ENCODE peak calls at places on chromosomes 5 and 9, in eight cellular contexts. T is endothelial cell; Z is stimulated activated naive CD4-positive, alpha-beta T cell; N is KBM-7; B is aorta; A is renal cortical epithelial cell; P is H54; D is T1000. V is an unnamed sample.

GRCh38 chr9:122056484-122056883 is 36.6 kb downstream of the TTLL11 start:
- DNase-seq in T (peak; percentile 25), Z (no peak), N (peak; percentile 28), B (no peak), A (no peak), P (peak; percentile 57), D (no peak), V (no peak)

GRCh38 chr5:171492781-171493180 is 73.3 kb downstream of the FGF18 start:
- DNase-seq in T (no peak), Z (no peak), N (no peak), B (no peak), A (no peak), P (no peak), D (no peak), V (no peak)

GRCh38 chr5:149959406-149960236 is 937 bp upstream of the SLC26A2 start:
- DNase-seq in T (peak; percentile 25), Z (peak; percentile 24), N (peak; percentile 65), B (no peak), A (peak; percentile 71), P (no peak), D (no peak), V (no peak)

GRCh38 chr5:160262665-160263064 is 33.4 kb downstream of the FABP6 start:
- DNase-seq in T (peak; percentile 34), Z (no peak), N (peak; percentile 91), B (no peak), A (no peak), P (no peak), D (no peak), V (no peak)

GRCh38 chr9:97858393-97858713 is 5.3 kb downstream of the FOXE1 start:
- DNase-seq in T (no peak), Z (no peak), N (no peak), B (no peak), A (no peak), P (no peak), D (no peak), V (no peak)

GRCh38 chr9:98256632-98257218 is 1.3 kb upstream of the TBC1D2 start:
- DNase-seq in T (no peak), Z (peak; percentile 13), N (peak; percentile 51), B (no peak), A (no peak), P (no peak), D (no peak), V (no peak)

GRCh38 chr9:35760651-35761050 is 6.6 kb upstream of the MSMP start:
- DNase-seq in T (peak; percentile 28), Z (no peak), N (peak; percentile 42), B (peak; percentile 68), A (peak; percentile 48), P (no peak), D (no peak), V (no peak)

GRCh38 chr9:1005043-1005667 is 28.7 kb downstream of the DMRT3 start:
- DNase-seq in T (peak; percentile 42), Z (no peak), N (peak; percentile 66), B (no peak), A (peak; percentile 62), P (peak; percentile 27), D (no peak), V (no peak)

GRCh38 chr9:31119882-31120481 is 1264.5 kb upstream of the ACO1 start:
- DNase-seq in T (peak; percentile 26), Z (peak; percentile 22), N (peak; percentile 20), B (no peak), A (peak; percentile 47), P (no peak), D (no peak), V (no peak)

GRCh38 chr9:136629001-136629878 is 33.5 kb upstream of the EGFL7 start:
- DNase-seq in T (no peak), Z (no peak), N (no peak), B (peak; percentile 46), A (no peak), P (no peak), D (no peak), V (no peak)

GRCh38 chr9:91905958-91906585 is 44.0 kb downstream of the ROR2 start:
- DNase-seq in T (no peak), Z (no peak), N (peak; percentile 46), B (peak; percentile 80), A (no peak), P (peak; percentile 21), D (no peak), V (no peak)

GRCh38 chr9:26949604-26950003 is 2.6 kb upstream of the PLAA start:
- DNase-seq in T (no peak), Z (no peak), N (no peak), B (no peak), A (no peak), P (no peak), D (no peak), V (no peak)

GRCh38 chr9:135559606-135560005 is 1.9 kb upstream of the PAEP start:
- DNase-seq in T (no peak), Z (no peak), N (no peak), B (no peak), A (no peak), P (peak; percentile 32), D (no peak), V (no peak)

GRCh38 chr5:139842321-139842720 is 46.7 kb downstream of the PSD2 start:
- DNase-seq in T (no peak), Z (no peak), N (no peak), B (peak; percentile 15), A (no peak), P (no peak), D (no peak), V (no peak)

GRCh38 chr9:16333697-16334096 is 536.8 kb downstream of the BNC2 start:
- DNase-seq in T (no peak), Z (no peak), N (no peak), B (no peak), A (no peak), P (no peak), D (no peak), V (no peak)

GRCh38 chr9:38380230-38380871 is 12.2 kb upstream of the ALDH1B1 start:
- DNase-seq in T (no peak), Z (no peak), N (no peak), B (no peak), A (no peak), P (no peak), D (no peak), V (no peak)

GRCh38 chr9:112754578-112754977 is 4.0 kb downstream of the SNX30 start:
- DNase-seq in T (no peak), Z (no peak), N (no peak), B (no peak), A (no peak), P (no peak), D (no peak), V (no peak)

GRCh38 chr5:16726538-16726946 is 109.7 kb upstream of the RETREG1 start:
- DNase-seq in T (peak; percentile 31), Z (no peak), N (peak; percentile 85), B (no peak), A (no peak), P (no peak), D (no peak), V (no peak)

GRCh38 chr5:39465843-39466242 is 41.1 kb upstream of the DAB2 start:
- DNase-seq in T (no peak), Z (no peak), N (no peak), B (no peak), A (no peak), P (no peak), D (no peak), V (no peak)

GRCh38 chr9:114484215-114484853 is 20.9 kb downstream of the WHRN start:
- DNase-seq in T (no peak), Z (no peak), N (no peak), B (no peak), A (no peak), P (no peak), D (no peak), V (no peak)

GRCh38 chr9:122334916-122335315 is 35.9 kb upstream of the PTGS1 start:
- DNase-seq in T (no peak), Z (no peak), N (no peak), B (no peak), A (peak; percentile 8), P (no peak), D (no peak), V (no peak)

GRCh38 chr9:117291223-117291622 is 123.6 kb downstream of the ASTN2 start:
- DNase-seq in T (no peak), Z (no peak), N (no peak), B (no peak), A (no peak), P (no peak), D (no peak), V (no peak)

V was measured in HS-27A.